ENCODE peak calls at places on chromosomes 5 and 9, in ten cellular contexts. R is germinal center; W is cardiac muscle cell; A is AML-193; D is MCF 10A; Z is activated naive CD4-positive, alpha-beta T cell treated with anti-CD3 and anti-CD28 coated beads, Interleukin-2, amount 10 ng/mL, durations not matched to agents 7 days and 5 days; Q is GM19239; L is activated CD4-positive, alpha-beta T cell treated with anti-CD3 and anti-CD28 coated beads, Interleukin-2, amount 10 ng/mL, durations not matched to agents 7 days and 5 days; M is T-helper 22 cell; B is psoas muscle. E is an unnamed sample.

GRCh38 chr5:69498384-69498783 is 5.8 kb downstream of the OCLN start:
- DNase-seq in W (no peak), D (no peak), M (no peak), B (no peak), A (no peak), L (no peak), Q (no peak), R (no peak), Z (no peak), E (no peak)

GRCh38 chr9:36818965-36819870 is 214.8 kb downstream of the PAX5 start:
- DNase-seq in L (no peak), M (no peak), Q (no peak), B (no peak), R (no peak), Z (no peak), A (no peak), D (no peak), W (peak; percentile 18), E (no peak)

GRCh38 chr9:95574176-95574575 is 57.4 kb upstream of the PTCH1 start:
- DNase-seq in Z (peak; percentile 22), W (no peak), Q (no peak), D (no peak), A (peak; percentile 1), M (no peak), R (no peak), B (no peak), L (no peak), E (no peak)

GRCh38 chr9:130912932-130913598 is 16.5 kb upstream of the QRFP start:
- DNase-seq in B (peak; percentile 87), D (no peak), Q (no peak), Z (no peak), R (no peak), L (no peak), W (peak; percentile 59), M (no peak), A (no peak), E (no peak)

GRCh38 chr9:94610181-94610591 is 16.6 kb upstream of the FBP2 start:
- DNase-seq in L (no peak), W (peak; percentile 32), Q (no peak), D (no peak), B (no peak), M (no peak), Z (no peak), A (no peak), R (no peak), E (no peak)

GRCh38 chr9:38036359-38037084 is 32.5 kb downstream of the SHB start:
- DNase-seq in Q (no peak), L (no peak), W (peak; percentile 77), A (no peak), Z (no peak), D (peak; percentile 84), R (no peak), B (no peak), M (no peak), E (no peak)

GRCh38 chr9:98916660-98917059 is 27.0 kb upstream of the COL15A1 start:
- DNase-seq in M (no peak), A (no peak), D (no peak), B (peak; percentile 79), W (peak; percentile 54), Q (no peak), L (no peak), R (no peak), Z (no peak), E (peak; percentile 69)

GRCh38 chr5:56496581-56497063 is 263.5 kb upstream of the ANKRD55 start:
- DNase-seq in W (no peak), R (no peak), Q (no peak), L (no peak), M (no peak), D (no peak), A (no peak), Z (no peak), B (no peak), E (no peak)

GRCh38 chr9:93300585-93301081 is 116.7 kb downstream of the WNK2 start:
- DNase-seq in D (no peak), B (no peak), W (no peak), M (no peak), L (no peak), Q (no peak), R (no peak), Z (no peak), A (no peak), E (no peak)

GRCh38 chr9:68844623-68845612 is 139.9 kb downstream of the PIP5K1B start:
- DNase-seq in D (peak; percentile 28), R (peak; percentile 46), A (peak; percentile 62), Z (peak; percentile 32), Q (peak; percentile 28), L (peak; percentile 20), B (no peak), M (no peak), W (peak; percentile 55), E (peak; percentile 28)

GRCh38 chr9:134275379-134275778 is 50.9 kb upstream of the RXRA start:
- DNase-seq in B (no peak), D (no peak), R (no peak), Z (no peak), W (no peak), A (no peak), Q (no peak), L (no peak), M (no peak), E (no peak)

GRCh38 chr9:92506184-92506857 is 24.0 kb upstream of the ASPN start:
- DNase-seq in D (peak; percentile 98), L (no peak), A (no peak), Q (no peak), Z (no peak), R (no peak), W (peak; percentile 93), B (peak; percentile 62), M (no peak), E (no peak)

GRCh38 chr5:141637266-141637692 is 482 bp downstream of the RELL2 start:
- DNase-seq in Q (no peak), W (peak; percentile 6), M (peak; percentile 36), L (peak; percentile 60), Z (peak; percentile 72), A (no peak), B (no peak), R (peak; percentile 71), D (no peak), E (no peak)

GRCh38 chr9:97985058-97985861 is 2.1 kb downstream of the ANP32B start:
- DNase-seq in M (no peak), W (peak; percentile 43), R (no peak), Z (peak; percentile 57), Q (no peak), A (no peak), D (peak; percentile 50), B (peak; percentile 63), L (peak; percentile 45), E (no peak)

GRCh38 chr9:138098908-138099791 is 221.6 kb downstream of the CACNA1B start:
- DNase-seq in M (no peak), R (no peak), D (no peak), A (no peak), W (no peak), B (no peak), Z (peak; percentile 10), Q (no peak), L (no peak), E (no peak)

GRCh38 chr5:113807384-113808053 is 294.0 kb downstream of the YTHDC2 start:
- DNase-seq in Q (no peak), L (no peak), B (no peak), R (no peak), M (no peak), A (no peak), W (peak; percentile 37), D (no peak), Z (no peak), E (no peak)

GRCh38 chr9:119368681-119369581 is at the start of gene BRINP1:
- DNase-seq in Q (no peak), M (no peak), D (no peak), W (peak; percentile 46), L (no peak), Z (no peak), A (no peak), R (no peak), B (peak; percentile 45), E (peak; percentile 10)

GRCh38 chr5:93189707-93190120 is 391.3 kb downstream of the NR2F1-AS1 start:
- DNase-seq in W (peak; percentile 91), A (no peak), Z (no peak), D (peak; percentile 85), B (no peak), L (no peak), Q (no peak), R (no peak), M (no peak), E (no peak)

GRCh38 chr9:111516061-111516465 is 8.9 kb upstream of the ZNF483 start:
- DNase-seq in D (peak; percentile 25), M (no peak), Z (no peak), R (no peak), Q (no peak), B (no peak), W (peak; percentile 32), A (no peak), L (no peak), E (no peak)

GRCh38 chr5:159669559-159669958 is 246.7 kb upstream of the ADRA1B start:
- DNase-seq in Q (no peak), W (no peak), Z (no peak), M (no peak), R (no peak), B (no peak), L (no peak), A (no peak), D (peak; percentile 19), E (no peak)

GRCh38 chr5:107129051-107129450 is 541.7 kb downstream of the EFNA5 start:
- DNase-seq in M (no peak), W (peak; percentile 88), B (no peak), A (no peak), Z (no peak), R (no peak), L (no peak), D (peak; percentile 46), Q (no peak), E (no peak)

GRCh38 chr5:12522116-12522515 is 617.9 kb upstream of the CTNND2 start:
- DNase-seq in A (no peak), Q (no peak), R (no peak), L (no peak), Z (no peak), B (no peak), M (no peak), W (no peak), D (peak; percentile 57), E (no peak)

GRCh38 chr5:4544049-4544675 is 596.0 kb upstream of the ADAMTS16 start:
- DNase-seq in Z (no peak), L (no peak), D (no peak), M (no peak), W (no peak), Q (no peak), B (no peak), R (no peak), A (no peak), E (no peak)

GRCh38 chr5:80516826-80517225 is 28.9 kb downstream of the FAM151B start:
- DNase-seq in Z (no peak), B (no peak), R (no peak), D (peak; percentile 91), W (peak; percentile 72), M (no peak), L (no peak), Q (no peak), A (no peak), E (no peak)

GRCh38 chr9:120528834-120529233 is 51.1 kb downstream of the CDK5RAP2 start:
- DNase-seq in W (no peak), D (no peak), R (no peak), Q (no peak), B (no peak), A (no peak), Z (no peak), M (no peak), L (no peak), E (no peak)

E was measured in body of pancreas.